ENCODE peak calls at places on chromosomes 13 and 19, in six cellular contexts. U is B cell, V is WTC11, I is AG09309, C is hepatocyte, T is neural progenitor cell. W is an unnamed sample.

GRCh38 chr13:109172099-109172498 is 542.7 kb downstream of the MYO16 start:
- DNase-seq in U (no peak), V (no peak), I (no peak), C (no peak), T (no peak), W (no peak)

GRCh38 chr19:20664917-20665781 is 3.8 kb upstream of the ZNF626 start:
- DNase-seq in U (no peak), V (peak), I (no peak), C (peak), T (peak), W (no peak)

GRCh38 chr13:68056816-68057710 is 826.9 kb upstream of the PCDH9 start:
- DNase-seq in U (no peak), V (no peak), I (no peak), C (peak), T (no peak), W (no peak)

GRCh38 chr19:36330226-36330625 is 48.8 kb downstream of the ZFP14 start:
- DNase-seq in U (no peak), V (no peak), I (no peak), C (no peak), T (no peak), W (no peak)

GRCh38 chr13:110617326-110618072 is 2.2 kb downstream of the NAXD start:
- DNase-seq in U (no peak), V (no peak), I (no peak), C (peak), T (no peak), W (no peak)

GRCh38 chr19:34365463-34366401 is 736 bp downstream of the GPI start:
- DNase-seq in U (peak), V (peak), I (no peak), C (peak), T (peak), W (peak)

GRCh38 chr13:111460548-111461444 is 140.4 kb downstream of the TEX29 start:
- DNase-seq in U (no peak), V (peak), I (peak), C (peak), T (peak), W (peak)

GRCh38 chr19:12766051-12766521 is 9.3 kb downstream of the HOOK2 start:
- DNase-seq in U (peak), V (peak), I (no peak), C (peak), T (peak), W (peak)

GRCh38 chr19:56839665-56840451 is 668 bp downstream of the PEG3 start:
- DNase-seq in U (peak), V (no peak), I (no peak), C (no peak), T (no peak), W (no peak)

GRCh38 chr13:92838786-92839185 is 387.8 kb upstream of the GPC6 start:
- DNase-seq in U (no peak), V (no peak), I (peak), C (no peak), T (no peak), W (no peak)

GRCh38 chr19:53002479-53002878 is 11.2 kb upstream of the ERVV-1 start:
- DNase-seq in U (no peak), V (no peak), I (no peak), C (no peak), T (peak), W (no peak)
- TF ChIP-seq CTCF in U (no peak), V (no peak), I (no peak), C (no peak), T (no peak), W (no peak)

DNA sequence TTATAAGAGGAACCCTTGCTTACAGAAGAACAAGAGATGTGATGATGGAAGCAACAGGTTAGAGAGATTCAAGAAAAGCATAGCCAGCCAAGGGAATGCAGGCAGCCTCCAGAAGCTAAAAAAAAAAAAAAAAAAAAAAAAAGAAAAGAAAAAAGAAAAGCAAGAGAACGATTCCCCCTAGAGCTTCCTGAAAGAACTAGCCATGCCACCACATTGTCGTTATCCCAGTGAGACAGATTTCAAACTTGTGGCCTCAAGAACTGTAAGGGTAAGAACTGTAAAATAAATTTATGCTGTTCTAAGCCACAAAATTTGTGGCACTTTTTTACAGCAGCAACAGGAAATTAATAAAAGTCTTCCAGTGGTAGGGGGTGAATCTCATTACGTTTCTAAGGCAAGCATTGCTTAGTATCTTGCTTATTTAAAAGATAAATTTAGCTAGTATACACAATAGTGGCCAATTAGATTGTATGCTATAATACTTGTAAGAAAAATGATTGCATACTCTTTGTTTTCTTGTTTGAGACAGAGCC is 21.8 kb downstream of the RFXAP start:
- DNase-seq in U (no peak), V (no peak), I (no peak), C (no peak), T (no peak), W (no peak)
- TF ChIP-seq CTCF in U (no peak), V (no peak), I (no peak), C (peak), T (peak), W (no peak)

DNA sequence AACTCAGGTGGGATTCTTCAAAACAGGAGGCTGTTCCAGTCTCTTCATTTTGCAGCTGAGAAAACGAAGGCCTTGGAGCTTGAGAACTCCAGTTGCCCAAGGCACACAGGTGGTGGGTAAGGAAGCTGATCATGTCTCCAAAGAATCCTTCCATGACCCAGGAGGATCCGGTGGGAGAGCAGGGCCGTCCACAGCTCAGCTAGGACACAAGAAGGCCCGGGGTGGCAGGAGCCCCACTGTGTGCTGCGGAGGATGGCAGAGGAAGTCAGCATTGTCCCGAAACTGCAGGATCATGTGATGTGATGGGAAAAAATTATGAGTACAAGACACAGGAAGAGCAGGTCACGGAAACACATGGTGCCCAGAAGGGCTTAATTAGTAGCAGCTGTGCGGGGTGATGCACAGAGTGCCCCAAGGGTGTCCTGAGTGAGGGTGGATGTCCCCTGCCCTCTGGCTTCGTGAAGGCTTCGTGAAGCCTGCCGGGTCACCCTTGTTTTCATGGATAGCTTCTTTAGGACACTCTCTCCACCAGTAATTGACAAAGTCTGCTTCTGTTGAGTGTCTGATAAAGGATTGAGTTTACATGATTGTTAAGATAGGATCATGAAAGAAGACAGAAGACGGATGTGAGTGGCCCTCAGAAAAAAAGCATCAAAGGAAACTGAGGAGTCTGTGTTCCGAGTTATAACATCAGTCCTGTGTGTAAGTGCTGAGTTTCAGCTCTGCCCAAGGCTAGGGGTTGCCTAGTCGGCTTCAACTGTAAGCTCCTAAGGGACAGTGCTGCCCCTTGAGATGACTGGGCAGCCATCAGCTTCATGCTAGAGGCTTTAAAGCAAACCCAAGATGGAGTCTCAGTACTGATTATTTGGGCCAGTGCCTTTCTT is 33.8 kb upstream of the SACS start:
- DNase-seq in U (no peak), V (no peak), I (no peak), C (no peak), T (peak), W (no peak)
- TF ChIP-seq CTCF in U (no peak), V (no peak), I (no peak), C (no peak), T (no peak), W (no peak)

GRCh38 chr13:101474419-101474957 is 22.0 kb downstream of the ITGBL1 start:
- DNase-seq in U (no peak), V (peak), I (peak), C (peak), T (peak), W (peak)
- TF ChIP-seq CTCF in U (no peak), V (no peak), I (peak), C (peak), T (peak), W (no peak)

DNA sequence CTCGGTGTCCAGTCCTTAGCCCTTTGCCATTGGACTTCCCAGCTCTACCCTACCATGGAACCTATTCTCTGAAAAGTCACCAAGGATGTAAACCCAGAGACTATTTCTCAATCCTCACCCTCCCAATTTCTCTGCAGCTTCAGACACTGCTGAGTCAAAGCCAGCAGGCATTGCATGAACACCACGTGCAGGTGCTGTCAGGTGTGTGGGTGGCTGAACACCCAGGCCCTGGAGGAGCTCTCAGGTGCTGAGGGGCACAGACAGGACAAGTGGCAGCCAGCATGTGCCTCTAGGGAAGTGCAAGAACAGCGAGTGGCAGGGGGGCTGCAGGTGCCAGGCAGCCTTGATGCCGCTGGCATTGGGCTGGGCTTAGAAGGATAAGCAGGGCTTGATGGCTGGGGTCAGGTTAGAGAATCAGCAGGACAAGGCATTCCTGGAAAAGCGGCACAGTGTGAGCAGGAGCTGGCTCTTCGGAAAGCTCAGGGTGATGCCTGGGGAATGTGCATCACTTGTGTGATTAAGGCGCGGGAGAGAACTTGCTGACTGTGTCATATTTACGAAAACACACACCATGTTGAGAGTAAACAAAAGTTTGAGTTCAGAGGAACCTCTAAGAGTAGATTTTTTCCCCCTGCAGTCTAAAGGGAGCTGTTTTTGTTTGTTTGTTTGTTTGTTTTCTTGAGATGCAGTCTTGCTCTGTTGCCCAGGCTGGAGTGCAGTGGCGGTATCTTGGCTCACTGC is 83.8 kb downstream of the LNX2 start:
- DNase-seq in U (no peak), V (no peak), I (no peak), C (no peak), T (no peak), W (no peak)
- TF ChIP-seq CTCF in U (no peak), V (no peak), I (no peak), C (no peak), T (no peak), W (no peak)

GRCh38 chr13:45333251-45333972 is 7.6 kb downstream of the TPT1 start:
- DNase-seq in U (no peak), V (no peak), I (no peak), C (no peak), T (no peak), W (no peak)
- TF ChIP-seq CTCF in U (no peak), V (no peak), I (no peak), C (no peak), T (no peak), W (no peak)

W was measured in endothelial cell.